ENCODE peak calls at places on chromosomes 16 and 17, in five cellular contexts. W is retinal pigment epithelial cell, I is cardiac muscle cell, H is AG10803, U is adrenal gland. N is an unnamed sample.

GRCh38 chr16:53369921-53370320 is 64.3 kb upstream of the RBL2 start:
- DNase-seq in W (no peak), I (peak), H (peak), U (no peak), N (no peak)

GRCh38 chr17:27776882-27777624 is 23.3 kb downstream of the NOS2 start:
- DNase-seq in W (no peak), I (no peak), H (no peak), U (no peak), N (no peak)

GRCh38 chr17:80187493-80187892 is 17.7 kb downstream of the CARD14 start:
- DNase-seq in W (no peak), I (peak), H (peak), U (peak), N (no peak)

GRCh38 chr17:40596261-40596919 is 31.1 kb upstream of the CCR7 start:
- DNase-seq in W (no peak), I (no peak), H (no peak), U (no peak), N (no peak)

GRCh38 chr17:48624544-48625501 is 1.3 kb downstream of the HOXB9 start:
- DNase-seq in W (no peak), I (no peak), H (peak), U (no peak), N (no peak)

GRCh38 chr16:56866955-56867830 is 2.2 kb downstream of the SLC12A3 start:
- DNase-seq in W (peak), I (peak), H (peak), U (peak), N (no peak)

GRCh38 chr17:2964370-2964769 is 99.0 kb downstream of the OR1D5 start:
- DNase-seq in W (no peak), I (no peak), H (no peak), U (no peak), N (no peak)

GRCh38 chr17:66474258-66474657 is 171.8 kb downstream of the PRKCA start:
- DNase-seq in W (no peak), I (no peak), H (no peak), U (no peak), N (no peak)

GRCh38 chr16:62035115-62036092 is 834 bp downstream of the CDH8 start:
- DNase-seq in W (no peak), I (no peak), H (no peak), U (no peak), N (no peak)

GRCh38 chr17:42660692-42661345 is 1.7 kb downstream of the TUBG2 start:
- DNase-seq in W (no peak), I (peak), H (peak), U (peak), N (no peak)

GRCh38 chr17:67266496-67266895 is 21.5 kb upstream of the HELZ start:
- DNase-seq in W (no peak), I (no peak), H (no peak), U (no peak), N (no peak)

GRCh38 chr16:50208460-50208931 is 55.4 kb downstream of the TENT4B start:
- DNase-seq in W (no peak), I (no peak), H (peak), U (no peak), N (no peak)

GRCh38 chr16:75080205-75081029 is 36.2 kb downstream of the LDHD start:
- DNase-seq in W (peak), I (peak), H (peak), U (no peak), N (no peak)

GRCh38 chr17:45112559-45113423 is 19.5 kb downstream of the PLCD3 start:
- DNase-seq in W (no peak), I (no peak), H (no peak), U (no peak), N (no peak)
- TF ChIP-seq CTCF in W (no peak), I (no peak), H (no peak), U (no peak), N (no peak)

GRCh38 chr16:59920054-59920453 is 1185.9 kb upstream of the GOT2 start:
- DNase-seq in W (no peak), I (no peak), H (no peak), U (no peak), N (no peak)
- TF ChIP-seq CTCF in W (no peak), I (no peak), H (no peak), U (no peak), N (no peak)

GRCh38 chr16:65180986-65181710 is 59.3 kb upstream of the CDH11 start:
- DNase-seq in W (no peak), I (peak), H (peak), U (no peak), N (no peak)
- TF ChIP-seq CTCF in W (peak), I (no peak), H (peak), U (peak), N (no peak)

GRCh38 chr17:58144801-58145200 is 3.4 kb upstream of the OR4D1 start:
- DNase-seq in W (no peak), I (no peak), H (no peak), U (no peak), N (no peak)

GRCh38 chr17:58153046-58153445 is 4.9 kb downstream of the OR4D1 start:
- DNase-seq in W (no peak), I (no peak), H (no peak), U (peak), N (no peak)

GRCh38 chr17:58147930-58148434 is at the start of gene OR4D1:
- DNase-seq in W (no peak), I (no peak), H (no peak), U (no peak), N (no peak)

GRCh38 chr17:58148609-58149008 is 425 bp downstream of the OR4D1 start:
- DNase-seq in W (no peak), I (no peak), H (no peak), U (no peak), N (no peak)
- TF ChIP-seq CTCF in W (no peak), I (no peak), H (no peak), U (no peak), N (no peak)

GRCh38 chr16:732936-733335 is 6.0 kb downstream of the HAGHL start:
- DNase-seq in W (no peak), I (no peak), H (no peak), U (no peak), N (no peak)
- TF ChIP-seq CTCF in W (peak), I (no peak), H (no peak), U (no peak), N (no peak)

DNA sequence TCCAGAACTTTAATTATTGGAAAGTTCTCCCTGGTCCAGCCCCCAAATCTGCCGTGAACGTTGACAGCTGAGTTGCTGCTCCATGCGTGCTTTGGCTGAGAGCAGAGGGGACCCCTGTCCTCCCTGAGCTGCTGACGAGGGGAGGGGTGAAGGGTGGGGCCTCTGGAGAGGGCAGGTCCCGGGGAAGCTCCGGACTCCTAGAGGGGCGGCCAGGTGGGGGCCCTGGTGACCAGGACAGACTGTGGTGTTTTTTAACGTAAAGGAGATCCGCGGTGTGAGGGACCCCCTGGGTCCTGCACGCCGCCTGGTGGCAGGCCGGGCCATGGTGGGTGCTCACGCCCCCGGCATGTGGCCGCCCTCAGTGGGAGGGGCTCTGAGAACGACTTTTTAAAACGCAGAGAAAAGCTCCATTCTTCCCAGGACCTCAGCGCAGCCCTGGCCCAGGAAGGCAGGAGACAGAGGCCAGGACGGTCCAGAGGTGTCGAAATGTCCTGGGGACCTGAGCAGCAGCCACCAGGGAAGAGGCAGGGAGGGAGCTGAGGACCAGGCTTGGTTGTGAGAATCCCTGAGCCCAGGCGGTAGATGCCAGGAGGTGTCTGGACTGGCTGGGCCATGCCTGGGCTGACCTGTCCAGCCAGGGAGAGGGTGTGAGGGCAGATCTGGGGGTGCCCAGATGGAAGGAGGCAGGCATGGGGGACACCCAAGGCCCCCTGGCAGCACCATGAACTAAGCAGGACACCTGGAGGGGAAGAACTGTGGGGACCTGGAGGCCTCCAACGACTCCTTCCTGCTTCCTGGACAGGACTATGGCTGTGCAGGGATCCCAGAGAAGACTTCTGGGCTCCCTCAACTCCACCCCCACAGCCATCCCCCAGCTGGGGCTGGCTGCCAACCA is at the start of gene MC1R:
- DNase-seq in W (no peak), I (peak), H (no peak), U (no peak), N (no peak)
- TF ChIP-seq CTCF in W (peak), I (peak), H (peak), U (peak), N (no peak)

N was measured in mesothelial cell of epicardium.